ENCODE peak calls at places on chromosomes 3 and 15, in five cellular contexts. F is LNCaP clone FGC, W is thyroid gland, I is astrocyte of the spinal cord, S is fibroblast of lung. O is an unnamed sample.

GRCh38 chr3:13235897-13236296 is 162.7 kb upstream of the IQSEC1 start:
- DNase-seq in F (no peak), W (no peak), I (no peak), S (no peak), O (no peak)

GRCh38 chr3:60010778-60011177 is 961.0 kb upstream of the CFAP20DC start:
- DNase-seq in F (no peak), W (no peak), I (no peak), S (no peak), O (no peak)

GRCh38 chr3:11118181-11118682 is 36.1 kb upstream of the HRH1 start:
- DNase-seq in F (no peak), W (no peak), I (peak; percentile 77), S (peak; percentile 63), O (no peak)

GRCh38 chr15:75751901-75752300 is 39.3 kb upstream of the CSPG4 start:
- DNase-seq in F (no peak), W (no peak), I (no peak), S (no peak), O (no peak)

GRCh38 chr15:64443747-64444621 is 16.4 kb upstream of the ZNF609 start:
- DNase-seq in F (no peak), W (no peak), I (peak; percentile 92), S (peak; percentile 78), O (peak; percentile 91)

GRCh38 chr3:135752851-135753250 is 212.7 kb upstream of the PPP2R3A start:
- DNase-seq in F (no peak), W (no peak), I (no peak), S (no peak), O (no peak)

GRCh38 chr3:94734201-94734600 is 671.3 kb downstream of the NSUN3 start:
- DNase-seq in F (no peak), W (no peak), I (no peak), S (no peak), O (no peak)

GRCh38 chr3:120418446-120418845 is 32.3 kb downstream of the FSTL1 start:
- DNase-seq in F (no peak), W (no peak), I (no peak), S (no peak), O (no peak)

GRCh38 chr3:170862618-170863374 is 7.2 kb downstream of the RPL22L1 start:
- DNase-seq in F (no peak), W (no peak), I (no peak), S (peak; percentile 30), O (no peak)

GRCh38 chr15:82832601-82833209 is 23.3 kb downstream of the WHAMM start:
- DNase-seq in F (no peak), W (no peak), I (peak; percentile 93), S (peak; percentile 87), O (peak; percentile 89)

GRCh38 chr3:94185753-94186152 is 122.9 kb downstream of the NSUN3 start:
- DNase-seq in F (no peak), W (no peak), I (peak; percentile 26), S (no peak), O (no peak)

GRCh38 chr15:92903956-92904831 is 4.1 kb downstream of the CHD2 start:
- DNase-seq in F (peak; percentile 96), W (peak; percentile 99), I (peak; percentile 99), S (peak; percentile 98), O (peak; percentile 100)
- H3K4me3 ChIP-seq in F (peak overlapping the region; percentile 61), W (peak overlapping the region; percentile 43), I (peak overlapping the region; percentile 62), S (peak overlapping the region; percentile 86), O (peak overlapping the region; percentile 54)

GRCh38 chr3:29283297-29283681 is 2.4 kb downstream of the RBMS3 start:
- DNase-seq in F (no peak), W (no peak), I (no peak), S (peak; percentile 42), O (peak; percentile 79)
- H3K4me3 ChIP-seq in F (no peak overlapping the region), W (peak overlapping the region; percentile 51), I (peak overlapping the region; percentile 82), S (peak overlapping the region; percentile 84), O (peak overlapping the region; percentile 46)

DNA sequence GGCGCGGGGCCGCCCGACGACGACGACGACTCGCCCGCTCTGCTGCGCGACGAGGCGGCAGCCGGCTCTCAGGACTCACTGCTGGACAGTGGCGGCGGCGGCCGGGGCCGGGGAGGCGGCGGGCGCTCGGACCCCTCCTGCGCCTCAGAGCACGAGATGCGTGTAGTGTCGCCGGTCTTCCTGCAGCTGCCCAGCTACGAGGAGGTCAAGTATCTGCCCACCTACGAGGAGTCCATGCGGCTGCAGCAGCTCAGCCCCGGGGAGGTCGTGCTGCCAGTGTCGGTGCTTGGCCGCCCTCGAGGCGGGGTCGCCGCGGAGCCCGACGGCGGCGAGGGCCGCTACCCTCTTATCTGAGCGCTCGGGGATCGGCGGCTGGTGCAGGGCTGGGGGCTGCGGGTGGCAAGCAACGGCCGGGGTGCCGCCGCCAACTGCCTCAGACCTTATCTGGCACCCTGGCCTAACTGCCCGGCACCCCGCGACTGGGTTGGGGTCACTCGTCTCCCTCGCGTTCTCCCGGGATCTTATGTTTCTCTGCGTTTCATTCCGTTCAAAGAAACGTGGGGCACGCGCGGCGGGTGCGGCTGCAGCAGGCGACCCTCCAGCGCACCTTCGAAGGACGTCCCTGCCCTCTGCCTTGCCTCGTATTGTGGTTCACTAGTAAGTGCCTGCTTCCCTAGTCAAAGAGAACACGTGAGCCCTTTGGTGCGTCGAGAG is 961 bp downstream of the C3orf80 start:
- DNase-seq in F (no peak), W (peak; percentile 16), I (no peak), S (no peak), O (peak; percentile 4)
- H3K4me3 ChIP-seq in F (peak overlapping the region; percentile 44), W (peak overlapping the region; percentile 39), I (peak overlapping the region; percentile 24), S (peak overlapping the region; percentile 25), O (peak overlapping the region; percentile 46)

GRCh38 chr3:43001094-43001553 is 22.0 kb downstream of the GASK1A start:
- DNase-seq in F (peak; percentile 82), W (peak; percentile 24), I (peak; percentile 83), S (peak; percentile 100), O (no peak)
- H3K4me3 ChIP-seq in F (no peak overlapping the region), W (no peak overlapping the region), I (no peak overlapping the region), S (no peak overlapping the region), O (no peak overlapping the region)